ENCODE peak calls at places on chromosomes 6 and 20, in four cellular contexts. One of them, this sample, is unnamed.
A peak's percentile ranks its signal among the peaks of the same experiment; 100 is the strongest.

GRCh38 chr6:117908246-117909107 is 1.4 kb downstream of the SLC35F1 start:
- DNase-seq in breast epithelium: no peak
- DNase-seq in CD8-positive, alpha-beta T cell: no peak
- DNase-seq in A549: no peak
- DNase-seq in this sample: no peak

GRCh38 chr6:37131960-37132253 is 38.0 kb upstream of the PIM1 start:
- DNase-seq in breast epithelium: no peak
- DNase-seq in CD8-positive, alpha-beta T cell: no peak
- DNase-seq in A549: no peak
- DNase-seq in this sample: no peak

GRCh38 chr6:148983366-148983765 is 236.5 kb downstream of the UST start:
- DNase-seq in breast epithelium: no peak
- DNase-seq in CD8-positive, alpha-beta T cell: no peak
- DNase-seq in A549: no peak
- DNase-seq in this sample: no peak

GRCh38 chr6:20205722-20206154 is 6.5 kb downstream of the MBOAT1 start:
- DNase-seq in breast epithelium: no peak
- DNase-seq in CD8-positive, alpha-beta T cell: no peak
- DNase-seq in A549: no peak
- DNase-seq in this sample: no peak

GRCh38 chr20:31901615-31902014 is 31.2 kb downstream of the TTLL9 start:
- DNase-seq in breast epithelium: no peak
- DNase-seq in CD8-positive, alpha-beta T cell: no peak
- DNase-seq in A549: no peak
- DNase-seq in this sample: no peak

GRCh38 chr6:18359237-18359885 is 27.8 kb upstream of the RNF144B start:
- DNase-seq in breast epithelium: no peak
- DNase-seq in CD8-positive, alpha-beta T cell: no peak
- DNase-seq in A549: no peak
- DNase-seq in this sample: no peak

GRCh38 chr6:16758163-16758975 is 2.9 kb downstream of the ATXN1 start:
- DNase-seq in breast epithelium: no peak
- DNase-seq in CD8-positive, alpha-beta T cell: no peak
- DNase-seq in A549: no peak
- DNase-seq in this sample: peak; percentile 60

GRCh38 chr6:5398530-5398929 is 137.2 kb downstream of the FARS2 start:
- DNase-seq in breast epithelium: no peak
- DNase-seq in CD8-positive, alpha-beta T cell: no peak
- DNase-seq in A549: peak; percentile 39
- DNase-seq in this sample: peak; percentile 69

GRCh38 chr6:160965893-160966292 is 25.7 kb upstream of the MAP3K4 start:
- DNase-seq in breast epithelium: no peak
- DNase-seq in CD8-positive, alpha-beta T cell: no peak
- DNase-seq in A549: no peak
- DNase-seq in this sample: no peak

GRCh38 chr6:91081452-91082067 is 494.7 kb upstream of the MAP3K7 start:
- DNase-seq in breast epithelium: no peak
- DNase-seq in CD8-positive, alpha-beta T cell: no peak
- DNase-seq in A549: peak; percentile 37
- DNase-seq in this sample: peak; percentile 65

GRCh38 chr6:82869493-82869892 is 196.1 kb downstream of the UBE3D start:
- DNase-seq in breast epithelium: no peak
- DNase-seq in CD8-positive, alpha-beta T cell: no peak
- DNase-seq in A549: no peak
- DNase-seq in this sample: no peak

GRCh38 chr6:56860466-56860865 is 94.4 kb upstream of the BEND6 start:
- DNase-seq in breast epithelium: no peak
- DNase-seq in CD8-positive, alpha-beta T cell: no peak
- DNase-seq in A549: no peak
- DNase-seq in this sample: peak; percentile 39

GRCh38 chr20:50366270-50367103 is 143.7 kb upstream of the PTPN1 start:
- DNase-seq in breast epithelium: peak; percentile 67
- DNase-seq in CD8-positive, alpha-beta T cell: no peak
- DNase-seq in A549: peak; percentile 65
- DNase-seq in this sample: peak; percentile 62

GRCh38 chr6:145891126-145891525 is 73.0 kb downstream of the SHPRH start:
- DNase-seq in breast epithelium: no peak
- DNase-seq in CD8-positive, alpha-beta T cell: no peak
- DNase-seq in A549: no peak
- DNase-seq in this sample: peak; percentile 78

GRCh38 chr6:13877116-13877515 is 47.6 kb upstream of the RNF182 start:
- DNase-seq in breast epithelium: no peak
- DNase-seq in CD8-positive, alpha-beta T cell: no peak
- DNase-seq in A549: no peak
- DNase-seq in this sample: peak; percentile 36

GRCh38 chr6:13870185-13870584 is 54.6 kb upstream of the RNF182 start:
- DNase-seq in breast epithelium: no peak
- DNase-seq in CD8-positive, alpha-beta T cell: no peak
- DNase-seq in A549: no peak
- DNase-seq in this sample: no peak

GRCh38 chr6:13874191-13874549 is 50.6 kb upstream of the RNF182 start:
- DNase-seq in breast epithelium: no peak
- DNase-seq in CD8-positive, alpha-beta T cell: no peak
- DNase-seq in A549: no peak
- DNase-seq in this sample: no peak

GRCh38 chr6:13872681-13873080 is 52.1 kb upstream of the RNF182 start:
- DNase-seq in breast epithelium: no peak
- DNase-seq in CD8-positive, alpha-beta T cell: no peak
- DNase-seq in A549: no peak
- DNase-seq in this sample: no peak

GRCh38 chr6:13873288-13874190 is 51.2 kb upstream of the RNF182 start:
- DNase-seq in breast epithelium: peak; percentile 75
- DNase-seq in CD8-positive, alpha-beta T cell: peak; percentile 84
- DNase-seq in A549: peak; percentile 58
- DNase-seq in this sample: peak; percentile 15
- H3K4me3 ChIP-seq in breast epithelium: peak overlapping the region; percentile 55
- H3K4me3 ChIP-seq in CD8-positive, alpha-beta T cell: peak overlapping the region; percentile 40
- H3K4me3 ChIP-seq in A549: peak overlapping the region; percentile 61
- H3K4me3 ChIP-seq in this sample: peak overlapping the region; percentile 44

GRCh38 chr6:155154158-155154830 is 109.5 kb upstream of the CLDN20 start:
- DNase-seq in breast epithelium: no peak
- DNase-seq in CD8-positive, alpha-beta T cell: no peak
- DNase-seq in A549: no peak
- DNase-seq in this sample: peak; percentile 80

GRCh38 chr6:155147958-155148663 is 115.7 kb upstream of the CLDN20 start:
- DNase-seq in breast epithelium: no peak
- DNase-seq in CD8-positive, alpha-beta T cell: no peak
- DNase-seq in A549: no peak
- DNase-seq in this sample: no peak

GRCh38 chr6:155150967-155151671 is 112.7 kb upstream of the CLDN20 start:
- DNase-seq in breast epithelium: no peak
- DNase-seq in CD8-positive, alpha-beta T cell: no peak
- DNase-seq in A549: no peak
- DNase-seq in this sample: no peak

GRCh38 chr6:155155787-155156447 is 107.9 kb upstream of the CLDN20 start:
- DNase-seq in breast epithelium: no peak
- DNase-seq in CD8-positive, alpha-beta T cell: no peak
- DNase-seq in A549: no peak
- DNase-seq in this sample: no peak

GRCh38 chr6:155152211-155153076 is 111.4 kb upstream of the CLDN20 start:
- DNase-seq in breast epithelium: no peak
- DNase-seq in CD8-positive, alpha-beta T cell: no peak
- DNase-seq in A549: no peak
- DNase-seq in this sample: peak; percentile 20
- TF ChIP-seq CTCF in breast epithelium: no peak
- TF ChIP-seq CTCF in CD8-positive, alpha-beta T cell: no peak
- TF ChIP-seq CTCF in A549: no peak
- TF ChIP-seq CTCF in this sample: peak; percentile 12

GRCh38 chr6:45556828-45557227 is 179.1 kb upstream of the SUPT3H start:
- DNase-seq in breast epithelium: no peak
- DNase-seq in CD8-positive, alpha-beta T cell: no peak
- DNase-seq in A549: no peak
- DNase-seq in this sample: no peak

GRCh38 chr6:45553730-45554344 is 176.1 kb upstream of the SUPT3H start:
- DNase-seq in breast epithelium: no peak
- DNase-seq in CD8-positive, alpha-beta T cell: no peak
- DNase-seq in A549: no peak
- DNase-seq in this sample: no peak

GRCh38 chr6:45554596-45554995 is 176.9 kb upstream of the SUPT3H start:
- DNase-seq in breast epithelium: no peak
- DNase-seq in CD8-positive, alpha-beta T cell: no peak
- DNase-seq in A549: no peak
- DNase-seq in this sample: no peak

GRCh38 chr6:45557454-45557853 is 179.7 kb upstream of the SUPT3H start:
- DNase-seq in breast epithelium: no peak
- DNase-seq in CD8-positive, alpha-beta T cell: no peak
- DNase-seq in A549: no peak
- DNase-seq in this sample: no peak

GRCh38 chr6:45555981-45556771 is 178.4 kb upstream of the SUPT3H start:
- DNase-seq in breast epithelium: no peak
- DNase-seq in CD8-positive, alpha-beta T cell: no peak
- DNase-seq in A549: no peak
- DNase-seq in this sample: peak; percentile 51
- H3K4me3 ChIP-seq in breast epithelium: peak overlapping the region; percentile 28
- H3K4me3 ChIP-seq in CD8-positive, alpha-beta T cell: no peak overlapping the region
- H3K4me3 ChIP-seq in A549: no peak overlapping the region
- H3K4me3 ChIP-seq in this sample: peak overlapping the region; percentile 19

GRCh38 chr6:71510057-71510713 is 221.6 kb downstream of the OGFRL1 start:
- DNase-seq in breast epithelium: no peak
- DNase-seq in CD8-positive, alpha-beta T cell: no peak
- DNase-seq in A549: peak; percentile 57
- DNase-seq in this sample: peak; percentile 84
- TF ChIP-seq CTCF in breast epithelium: peak; percentile 58
- TF ChIP-seq CTCF in CD8-positive, alpha-beta T cell: no peak
- TF ChIP-seq CTCF in A549: peak; percentile 58
- TF ChIP-seq CTCF in this sample: peak; percentile 64

GRCh38 chr6:102936959-102937358 is 1543.5 kb downstream of the GRIK2 start:
- DNase-seq in breast epithelium: no peak
- DNase-seq in CD8-positive, alpha-beta T cell: no peak
- DNase-seq in A549: no peak
- DNase-seq in this sample: no peak
- H3K4me3 ChIP-seq in breast epithelium: no peak overlapping the region
- H3K4me3 ChIP-seq in CD8-positive, alpha-beta T cell: no peak overlapping the region
- H3K4me3 ChIP-seq in A549: no peak overlapping the region
- H3K4me3 ChIP-seq in this sample: no peak overlapping the region

GRCh38 chr6:130296854-130297253 is 69.0 kb upstream of the TMEM200A start:
- DNase-seq in breast epithelium: no peak
- DNase-seq in CD8-positive, alpha-beta T cell: no peak
- DNase-seq in A549: no peak
- DNase-seq in this sample: no peak
- TF ChIP-seq CTCF in breast epithelium: no peak
- TF ChIP-seq CTCF in CD8-positive, alpha-beta T cell: no peak
- TF ChIP-seq CTCF in A549: no peak
- TF ChIP-seq CTCF in this sample: peak; percentile 5

This sample was measured in cardiac fibroblast.